ENCODE peak calls at places on chromosomes 12 and 14, in seven cellular contexts. U is transverse colon; M is naive thymus-derived CD8-positive, alpha-beta T cell; K is progenitor cell of endocrine pancreas; C is fibroblast of the aortic adventitia; O is substantia nigra; D is NCI-H1105. E is an unnamed sample.

GRCh38 chr12:1435044-1435443 is 159.3 kb downstream of the FBXL14 start:
- DNase-seq in U (no peak), M (no peak), K (no peak), C (no peak), O (no peak), D (no peak), E (no peak)

GRCh38 chr14:61476105-61476736 is 154.8 kb downstream of the PRKCH start:
- DNase-seq in U (no peak), M (no peak), K (no peak), C (no peak), O (no peak), D (no peak), E (no peak)

GRCh38 chr14:41925409-41925808 is 318.7 kb downstream of the LRFN5 start:
- DNase-seq in U (no peak), M (no peak), K (no peak), C (peak; percentile 59), O (no peak), D (peak; percentile 62), E (no peak)

GRCh38 chr12:34598851-34599529 is 576.7 kb downstream of the ALG10 start:
- DNase-seq in U (no peak), M (no peak), K (no peak), C (no peak), O (no peak), D (no peak), E (no peak)

GRCh38 chr14:59492419-59492818 is 8.1 kb downstream of the JKAMP start:
- DNase-seq in U (no peak), M (no peak), K (no peak), C (no peak), O (no peak), D (no peak), E (no peak)

GRCh38 chr14:70366890-70367289 is 7.4 kb upstream of the COX16 start:
- DNase-seq in U (no peak), M (no peak), K (no peak), C (no peak), O (no peak), D (no peak), E (no peak)

GRCh38 chr14:54786191-54786755 is 116.4 kb downstream of the GCH1 start:
- DNase-seq in U (no peak), M (no peak), K (no peak), C (no peak), O (no peak), D (no peak), E (no peak)

GRCh38 chr12:97404549-97404948 is 58.1 kb upstream of the RMST start:
- DNase-seq in U (no peak), M (no peak), K (peak; percentile 28), C (peak; percentile 1), O (no peak), D (peak; percentile 59), E (peak; percentile 9)

GRCh38 chr12:50006754-50007442 is 18.4 kb downstream of the RACGAP1 start:
- DNase-seq in U (no peak), M (no peak), K (no peak), C (peak; percentile 30), O (no peak), D (no peak), E (no peak)

GRCh38 chr12:112945515-112945914 is 7.2 kb downstream of the OAS3 start:
- DNase-seq in U (no peak), M (no peak), K (no peak), C (no peak), O (no peak), D (no peak), E (no peak)